ENCODE peak calls at places on chromosome 15, in ten cellular contexts. O is CD8-positive, alpha-beta T cell; S is transverse colon; F is GM06990; Z is IMR-90; G is astrocyte of the spinal cord; C is retinal pigment epithelial cell; Y is WERI-Rb-1; N is fibroblast of lung; A is heart left ventricle. U is an unnamed sample.

GRCh38 chr15:36903922-36904479 is 196.3 kb downstream of the MEIS2 start:
- DNase-seq in O (no peak), S (no peak), F (no peak), Z (no peak), G (no peak), C (no peak), Y (peak; percentile 59), N (no peak), A (no peak), U (no peak)

GRCh38 chr15:66939016-66939415 is 126.4 kb upstream of the SMAD3 start:
- DNase-seq in O (no peak), S (no peak), F (no peak), Z (no peak), G (no peak), C (no peak), Y (no peak), N (no peak), A (no peak), U (no peak)

GRCh38 chr15:63602595-63602994 is 5.4 kb downstream of the FBXL22 start:
- DNase-seq in O (no peak), S (no peak), F (no peak), Z (no peak), G (no peak), C (no peak), Y (no peak), N (no peak), A (no peak), U (no peak)

GRCh38 chr15:48582472-48583235 is 62.9 kb downstream of the FBN1 start:
- DNase-seq in O (no peak), S (no peak), F (no peak), Z (peak; percentile 83), G (peak; percentile 88), C (no peak), Y (no peak), N (peak; percentile 92), A (no peak), U (no peak)

GRCh38 chr15:85786778-85787114 is 8.0 kb downstream of the KLHL25 start:
- DNase-seq in O (no peak), S (no peak), F (no peak), Z (no peak), G (no peak), C (no peak), Y (peak; percentile 33), N (no peak), A (no peak), U (no peak)

GRCh38 chr15:64009241-64009640 is 37.0 kb downstream of the DAPK2 start:
- DNase-seq in O (no peak), S (peak; percentile 50), F (no peak), Z (no peak), G (no peak), C (no peak), Y (no peak), N (no peak), A (no peak), U (no peak)

GRCh38 chr15:62389887-62390792 is 225.1 kb upstream of the C2CD4B start:
- DNase-seq in O (no peak), S (peak; percentile 74), F (peak; percentile 83), Z (peak; percentile 77), G (peak; percentile 71), C (peak; percentile 47), Y (peak; percentile 60), N (peak; percentile 78), A (peak; percentile 86), U (no peak)

GRCh38 chr15:38455096-38455495 is 1.2 kb downstream of the FAM98B start:
- DNase-seq in O (no peak), S (no peak), F (no peak), Z (peak; percentile 48), G (peak; percentile 5), C (no peak), Y (no peak), N (no peak), A (no peak), U (no peak)

GRCh38 chr15:73991726-73992593 is at the start of gene STOML1:
- DNase-seq in O (peak; percentile 88), S (peak; percentile 95), F (peak; percentile 98), Z (peak; percentile 93), G (peak; percentile 93), C (peak; percentile 66), Y (peak; percentile 95), N (peak; percentile 93), A (peak; percentile 97), U (peak; percentile 90)

GRCh38 chr15:25335279-25335678 is 103.5 kb downstream of the UBE3A start:
- DNase-seq in O (no peak), S (no peak), F (no peak), Z (no peak), G (no peak), C (no peak), Y (no peak), N (no peak), A (no peak), U (no peak)

GRCh38 chr15:25897658-25898057 is 34.5 kb upstream of the ATP10A start:
- DNase-seq in O (no peak), S (no peak), F (no peak), Z (no peak), G (no peak), C (no peak), Y (no peak), N (no peak), A (no peak), U (no peak)

GRCh38 chr15:59335197-59335786 is 37.4 kb downstream of the MYO1E start:
- DNase-seq in O (no peak), S (no peak), F (peak; percentile 39), Z (no peak), G (peak; percentile 49), C (no peak), Y (no peak), N (no peak), A (no peak), U (no peak)

GRCh38 chr15:35444557-35445204 is 101.3 kb downstream of the DPH6 start:
- DNase-seq in O (no peak), S (no peak), F (peak; percentile 6), Z (peak; percentile 63), G (peak; percentile 61), C (no peak), Y (no peak), N (peak; percentile 77), A (no peak), U (no peak)

GRCh38 chr15:93042691-93043378 is 46.2 kb downstream of the RGMA start:
- DNase-seq in O (no peak), S (no peak), F (no peak), Z (no peak), G (no peak), C (no peak), Y (no peak), N (no peak), A (peak; percentile 25), U (no peak)

GRCh38 chr15:67892559-67893377 is 52.9 kb upstream of the RNU6-1 start:
- DNase-seq in O (no peak), S (no peak), F (no peak), Z (no peak), G (no peak), C (no peak), Y (no peak), N (peak; percentile 19), A (no peak), U (no peak)

DNA sequence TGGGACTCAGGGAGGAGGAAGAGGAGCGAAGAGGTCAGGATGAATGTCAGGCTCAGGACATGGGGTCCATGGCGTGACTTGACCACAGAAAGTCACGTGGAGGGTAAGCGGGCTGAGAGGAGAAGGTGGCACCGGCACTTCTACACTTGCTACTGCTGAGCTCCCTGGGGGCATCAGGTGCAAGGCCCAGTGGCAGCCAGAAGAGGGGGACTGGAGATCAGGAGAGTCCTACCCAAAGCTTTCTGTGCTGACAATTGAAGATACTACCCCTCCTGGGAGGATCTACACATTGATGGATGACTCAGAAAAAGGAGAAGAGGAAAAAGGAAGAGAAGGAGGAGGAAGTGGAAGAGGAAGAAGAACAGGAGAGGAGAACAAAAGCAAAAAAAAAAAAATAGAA is 41.3 kb downstream of the MYO5C start:
- DNase-seq in O (no peak), S (no peak), F (no peak), Z (no peak), G (no peak), C (no peak), Y (peak; percentile 17), N (no peak), A (no peak), U (no peak)
- TF ChIP-seq CTCF in O (no peak), S (no peak), F (peak; percentile 52), Z (no peak), G (no peak), C (peak; percentile 6), Y (peak; percentile 39), N (no peak), A (no peak), U (no peak)

DNA sequence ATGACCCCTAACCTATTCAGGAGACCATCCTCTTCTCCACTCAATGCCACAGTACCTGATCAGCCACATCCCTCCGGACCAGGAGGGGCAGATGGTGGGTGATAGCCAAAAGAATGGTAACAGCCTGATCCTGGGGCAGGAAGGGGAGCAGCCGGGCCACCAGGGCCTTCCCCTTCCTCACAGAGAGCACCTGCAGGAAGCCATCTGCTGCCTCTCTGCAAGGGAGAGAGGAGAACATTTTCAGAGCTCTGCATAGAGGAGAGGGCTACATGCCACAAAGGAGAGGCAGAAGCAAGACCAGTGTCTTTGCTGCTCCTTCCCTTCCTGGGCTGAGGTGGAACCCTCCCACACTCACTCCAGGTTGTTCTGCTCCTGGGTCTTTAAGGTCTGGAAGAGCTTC is 5.5 kb upstream of the SPG11 start:
- DNase-seq in O (no peak), S (no peak), F (no peak), Z (no peak), G (no peak), C (no peak), Y (no peak), N (no peak), A (no peak), U (no peak)
- H3K4me3 ChIP-seq in O (no peak overlapping the region), S (no peak overlapping the region), F (no peak overlapping the region), Z (no peak overlapping the region), G (no peak overlapping the region), C (no peak overlapping the region), Y (no peak overlapping the region), N (no peak overlapping the region), A (no peak overlapping the region), U (no peak overlapping the region)

DNA sequence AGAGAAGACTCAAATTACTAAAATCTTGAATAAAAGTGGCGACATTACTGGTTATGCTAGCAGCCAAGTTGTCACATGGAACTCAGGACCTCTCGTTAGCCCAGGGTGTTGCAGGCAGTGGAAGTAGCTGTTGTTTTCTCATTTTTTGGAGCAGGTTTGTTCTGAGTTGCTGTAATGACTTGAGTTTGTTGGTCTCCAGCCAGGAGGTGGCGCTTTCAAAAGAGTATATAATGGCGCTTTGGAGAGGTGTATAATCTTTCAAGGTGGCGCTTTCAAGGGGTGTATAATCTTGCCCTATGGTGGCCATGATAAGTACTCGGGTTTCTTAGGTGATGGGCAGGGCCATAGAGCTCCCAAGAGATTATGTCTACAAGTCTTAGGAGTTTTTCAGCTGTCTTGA is 632.7 kb downstream of the NTRK3 start:
- DNase-seq in O (no peak), S (no peak), F (no peak), Z (no peak), G (no peak), C (no peak), Y (peak; percentile 35), N (no peak), A (no peak), U (no peak)
- TF ChIP-seq CTCF in O (no peak), S (no peak), F (no peak), Z (no peak), G (peak; percentile 5), C (peak; percentile 49), Y (peak; percentile 29), N (peak; percentile 5), A (no peak), U (no peak)

DNA sequence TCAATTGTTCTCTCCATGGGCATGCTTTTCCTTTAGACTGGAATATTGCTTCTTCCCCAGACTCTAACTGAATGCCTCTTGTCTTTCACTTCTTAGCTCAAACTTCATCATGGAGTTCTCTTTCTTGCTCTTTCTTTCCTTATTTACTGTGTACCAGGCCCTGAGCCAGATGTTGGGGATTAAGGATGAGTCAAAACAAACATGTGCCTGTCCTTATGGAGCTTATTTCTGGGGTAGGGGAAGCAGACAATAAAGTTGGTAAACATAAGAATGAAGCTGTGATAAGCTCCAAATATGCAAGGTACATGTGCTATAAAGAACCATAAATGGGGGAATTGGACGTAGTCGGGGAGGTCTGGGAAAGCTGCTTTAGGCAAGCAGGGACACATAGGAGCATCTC is 145.8 kb downstream of the ALDH1A2 start:
- DNase-seq in O (no peak), S (no peak), F (no peak), Z (no peak), G (no peak), C (no peak), Y (no peak), N (no peak), A (no peak), U (no peak)
- H3K4me3 ChIP-seq in O (no peak overlapping the region), S (no peak overlapping the region), F (no peak overlapping the region), Z (no peak overlapping the region), G (no peak overlapping the region), C (no peak overlapping the region), Y (no peak overlapping the region), N (no peak overlapping the region), A (no peak overlapping the region), U (no peak overlapping the region)